ENCODE peak calls at places on chromosomes 4 and X, in six cellular contexts. E is MM.1S; D is effector memory CD4-positive, alpha-beta T cell; Z is testis; L is CD8-positive, alpha-beta memory T cell; V is Caco-2. P is an unnamed sample. For H3K36me3, the result is how much of the 10 kb centered on the place peaks cover.

GRCh38 chr4:3387943-3388348 is 53.8 kb upstream of the HGFAC start:
- DNase-seq in D (no peak), V (no peak), L (no peak), Z (peak), E (no peak), P (no peak)

GRCh38 chr4:113355550-113356371 is 306.3 kb downstream of the ANK2 start:
- DNase-seq in Z (no peak), V (no peak), L (peak), E (peak), D (peak), P (no peak)

GRCh38 chrX:11266329-11266830 is 26.8 kb upstream of the AMELX start:
- DNase-seq in E (no peak), D (no peak), L (no peak), V (no peak), Z (no peak), P (no peak)

GRCh38 chr4:120919358-120919757 is 3.2 kb downstream of the PRDM5 start:
- DNase-seq in V (no peak), Z (no peak), L (no peak), D (no peak), E (peak), P (no peak)

GRCh38 chr4:1074077-1074476 is 39.3 kb downstream of the RNF212 start:
- DNase-seq in Z (no peak), D (no peak), V (no peak), L (no peak), E (no peak), P (no peak)

GRCh38 chr4:142045996-142046395 is 409.6 kb downstream of the IL15 start:
- DNase-seq in V (no peak), L (no peak), Z (no peak), E (no peak), D (no peak), P (no peak)

GRCh38 chr4:168097161-168097560 is 4.8 kb downstream of the ANXA10 start:
- DNase-seq in V (no peak), Z (no peak), E (no peak), L (no peak), D (no peak), P (no peak)

GRCh38 chr4:120139392-120139791 is 72.7 kb upstream of the MAD2L1 start:
- DNase-seq in L (no peak), D (no peak), E (no peak), V (no peak), Z (no peak), P (no peak)

GRCh38 chrX:119145241-119145653 is 17.6 kb upstream of the KIAA1210 start:
- DNase-seq in Z (peak), L (no peak), E (no peak), V (peak), D (no peak), P (peak)

GRCh38 chr4:118765399-118765798 is 70.5 kb downstream of the SEC24D start:
- DNase-seq in E (no peak), V (no peak), Z (no peak), L (no peak), D (no peak), P (no peak)

GRCh38 chr4:109125084-109125483 is 177.4 kb downstream of the COL25A1 start:
- DNase-seq in L (no peak), D (no peak), Z (no peak), V (no peak), E (peak), P (no peak)

GRCh38 chr4:184934961-184935360 is 83.3 kb upstream of the HELT start:
- DNase-seq in L (no peak), Z (no peak), V (peak), D (no peak), E (no peak), P (no peak)

GRCh38 chr4:11376571-11376970 is 52.1 kb downstream of the HS3ST1 start:
- DNase-seq in L (no peak), Z (no peak), V (no peak), D (no peak), E (no peak), P (no peak)

GRCh38 chrX:109537324-109537665 is 651 bp downstream of the NXT2 start:
- DNase-seq in V (peak), E (peak), D (no peak), L (no peak), Z (no peak), P (no peak)

GRCh38 chr4:54090804-54091623 is 8.9 kb upstream of the GSX2 start:
- DNase-seq in V (peak), L (no peak), E (no peak), Z (peak), D (no peak), P (no peak)

GRCh38 chrX:105136786-105137185 is 83.7 kb downstream of the TEX13A start:
- DNase-seq in Z (no peak), D (no peak), E (no peak), L (no peak), V (no peak), P (no peak)

GRCh38 chrX:102624105-102624504 is 24.8 kb downstream of the ARMCX5 start:
- DNase-seq in L (no peak), Z (no peak), E (no peak), D (no peak), V (no peak), P (no peak)

GRCh38 chr4:166078956-166079355 is 205.9 kb downstream of the TLL1 start:
- DNase-seq in D (no peak), L (no peak), E (no peak), V (no peak), Z (no peak), P (no peak)

GRCh38 chrX:124634363-124634762 is 288.0 kb downstream of the SH2D1A start:
- DNase-seq in L (no peak), E (no peak), D (no peak), Z (no peak), V (no peak), P (no peak)

GRCh38 chr4:129578336-129578735 is 482.4 kb downstream of the C4orf33 start:
- DNase-seq in E (no peak), L (no peak), V (no peak), D (no peak), Z (no peak), P (no peak)

GRCh38 chr4:35926753-35927152 is 317.6 kb downstream of the ARAP2 start:
- DNase-seq in V (no peak), L (no peak), D (no peak), E (no peak), Z (no peak), P (no peak)

GRCh38 chr4:91283726-91284125 is 1020.0 kb upstream of the GRID2 start:
- DNase-seq in Z (no peak), L (no peak), V (no peak), D (no peak), E (no peak), P (no peak)

GRCh38 chr4:153292897-153293674 is 51.4 kb upstream of the MND1 start:
- DNase-seq in E (no peak), V (no peak), L (no peak), D (no peak), Z (no peak), P (no peak)

GRCh38 chr4:153293675-153294057 is 50.8 kb upstream of the MND1 start:
- DNase-seq in Z (no peak), V (no peak), D (no peak), E (no peak), L (no peak), P (no peak)

GRCh38 chr4:153296424-153296823 is 48.1 kb upstream of the MND1 start:
- DNase-seq in Z (no peak), L (no peak), E (no peak), D (no peak), V (no peak), P (no peak)

GRCh38 chr4:153295131-153295755 is 49.2 kb upstream of the MND1 start:
- DNase-seq in D (no peak), L (no peak), E (no peak), Z (no peak), V (no peak), P (no peak)

GRCh38 chr4:153294631-153295030 is 49.9 kb upstream of the MND1 start:
- DNase-seq in L (no peak), Z (no peak), E (no peak), D (no peak), V (no peak), P (no peak)
- H3K36me3 ChIP-seq in L (under half), Z (under half), E (under half), D (under half), V (under half), P (half or more)

DNA sequence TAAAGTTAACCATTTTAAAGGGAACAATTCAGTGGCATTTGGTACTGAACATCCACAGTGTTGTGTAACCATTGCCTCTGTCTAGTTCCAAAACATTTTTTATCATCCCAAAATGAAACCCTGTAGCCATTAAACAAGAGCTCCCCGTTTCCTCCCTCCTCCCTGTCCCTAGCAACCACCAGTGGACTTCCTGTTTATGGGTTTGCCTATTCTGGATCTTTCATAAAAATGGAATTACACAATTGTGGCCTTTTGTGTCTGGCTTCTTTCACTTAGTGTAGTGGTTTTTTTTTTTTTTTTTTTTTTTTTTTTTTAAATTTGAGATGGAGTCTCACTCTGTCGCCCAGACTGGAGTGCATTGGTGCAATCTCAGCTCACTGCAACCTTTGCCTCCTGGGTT is 11.6 kb downstream of the RBMX2 start:
- DNase-seq in D (no peak), E (no peak), L (no peak), Z (no peak), V (no peak), P (no peak)
- H3K36me3 ChIP-seq in D (under half), E (under half), L (under half), Z (under half), V (under half), P (under half)

GRCh38 chr4:71411976-71412375 is 73.2 kb downstream of the SLC4A4 start:
- DNase-seq in V (no peak), E (no peak), Z (no peak), D (no peak), L (no peak), P (no peak)
- H3K36me3 ChIP-seq in V (under half), E (under half), Z (under half), D (under half), L (under half), P (under half)

DNA sequence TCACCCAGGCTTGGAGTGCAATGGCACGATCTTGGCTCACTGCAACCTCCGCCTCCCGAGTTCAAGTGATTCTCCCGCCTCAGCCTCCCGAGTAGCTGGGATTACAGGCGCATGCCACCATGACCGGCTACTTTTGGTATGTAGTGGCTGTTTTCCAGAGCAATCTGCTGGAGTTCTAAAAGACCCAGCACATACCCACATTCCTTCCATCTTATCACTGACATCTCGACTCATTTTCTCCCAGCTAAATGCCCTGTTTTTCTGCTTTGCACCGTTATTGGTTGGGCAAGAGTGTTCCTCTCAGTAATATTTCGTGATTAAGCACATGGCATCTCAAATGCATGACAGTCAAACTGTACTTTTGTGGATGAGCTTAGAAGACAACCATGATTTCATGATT is 53.7 kb downstream of the PRKX start:
- DNase-seq in Z (no peak), L (no peak), D (no peak), V (no peak), E (no peak), P (no peak)
- H3K36me3 ChIP-seq in Z (under half), L (under half), D (under half), V (under half), E (under half), P (under half)